ENCODE peak calls at places on chromosomes 16 and 17, in nine cellular contexts. Z is DND-41; G is heart left ventricle; M is endodermal cell; H is effector memory CD4-positive, alpha-beta T cell; Y is pancreas; B is left lung; S is neural progenitor cell; E is osteoblast. C is an unnamed sample.

GRCh38 chr17:6536566-6537065 is 19.7 kb downstream of the PITPNM3 start:
- DNase-seq in M (peak; percentile 27), Y (no peak), E (no peak), Z (no peak), S (no peak), H (no peak), G (no peak), B (no peak), C (no peak)

GRCh38 chr17:80605326-80606066 is 60.9 kb downstream of the RPTOR start:
- DNase-seq in Y (no peak), M (no peak), G (no peak), E (peak; percentile 94), B (no peak), H (no peak), S (no peak), Z (no peak), C (peak; percentile 69)

GRCh38 chr17:80878876-80879722 is 112.5 kb upstream of the CHMP6 start:
- DNase-seq in G (peak; percentile 43), H (no peak), S (no peak), E (peak; percentile 63), Z (no peak), B (peak; percentile 24), M (peak; percentile 46), Y (peak; percentile 7), C (no peak)

GRCh38 chr16:85390511-85391174 is 222.5 kb upstream of the GSE1 start:
- DNase-seq in G (peak; percentile 83), B (peak; percentile 55), Y (peak; percentile 45), E (peak; percentile 100), M (no peak), S (no peak), Z (peak; percentile 16), H (no peak), C (no peak)

GRCh38 chr16:53372942-53373871 is 61.1 kb upstream of the RBL2 start:
- DNase-seq in B (peak; percentile 81), Z (no peak), S (no peak), M (no peak), Y (peak; percentile 81), E (peak; percentile 77), H (peak; percentile 57), G (peak; percentile 69), C (peak; percentile 81)

GRCh38 chr16:3665508-3665907 is 11.0 kb downstream of the DNASE1 start:
- DNase-seq in Y (peak; percentile 9), B (no peak), H (no peak), Z (peak; percentile 32), S (no peak), G (peak; percentile 37), E (no peak), M (no peak), C (peak; percentile 33)

GRCh38 chr16:80121522-80121909 is 419.3 kb upstream of the DYNLRB2 start:
- DNase-seq in Z (no peak), E (no peak), G (no peak), H (no peak), M (no peak), S (no peak), Y (no peak), B (no peak), C (no peak)

GRCh38 chr17:386145-386876 is 33.7 kb upstream of the RPH3AL start:
- DNase-seq in H (peak; percentile 27), M (peak; percentile 97), B (peak; percentile 80), E (peak; percentile 99), S (peak; percentile 93), Z (peak; percentile 63), G (peak; percentile 93), Y (peak; percentile 89), C (peak; percentile 53)

GRCh38 chr17:35944151-35944550 is 638 bp upstream of the LYZL6 start:
- DNase-seq in Y (no peak), B (no peak), G (no peak), E (no peak), H (no peak), S (no peak), Z (no peak), M (no peak), C (no peak)

GRCh38 chr17:21239680-21240374 is 13.4 kb downstream of the NATD1 start:
- DNase-seq in Z (peak; percentile 24), G (peak; percentile 44), E (peak; percentile 94), M (peak; percentile 87), S (peak; percentile 58), Y (no peak), H (no peak), B (no peak), C (no peak)

GRCh38 chr17:29159286-29159860 is 20.8 kb downstream of the MYO18A start:
- DNase-seq in Z (no peak), S (no peak), H (no peak), B (no peak), G (no peak), M (no peak), E (peak; percentile 36), Y (no peak), C (no peak)

GRCh38 chr17:61307905-61308886 is 91.4 kb upstream of the TBX2 start:
- DNase-seq in Z (no peak), S (no peak), H (no peak), E (peak; percentile 93), B (no peak), G (no peak), M (peak; percentile 58), Y (no peak), C (no peak)

GRCh38 chr16:1908983-1909382 is 9.2 kb downstream of the HS3ST6 start:
- DNase-seq in S (peak; percentile 11), H (no peak), Y (no peak), M (no peak), B (no peak), E (peak; percentile 58), Z (no peak), G (no peak), C (no peak)
- H3K27me3 ChIP-seq in S (no peaks in the 10 kb centered on the region), H (peaks cover 5% of the 10 kb centered on the region), Y (no peaks in the 10 kb centered on the region), M (peaks cover 5% of the 10 kb centered on the region), B (peaks cover 70% of the 10 kb centered on the region), E (peaks cover 35% of the 10 kb centered on the region), Z (no peaks in the 10 kb centered on the region), G (peaks cover 46% of the 10 kb centered on the region), C (no peaks in the 10 kb centered on the region)

DNA sequence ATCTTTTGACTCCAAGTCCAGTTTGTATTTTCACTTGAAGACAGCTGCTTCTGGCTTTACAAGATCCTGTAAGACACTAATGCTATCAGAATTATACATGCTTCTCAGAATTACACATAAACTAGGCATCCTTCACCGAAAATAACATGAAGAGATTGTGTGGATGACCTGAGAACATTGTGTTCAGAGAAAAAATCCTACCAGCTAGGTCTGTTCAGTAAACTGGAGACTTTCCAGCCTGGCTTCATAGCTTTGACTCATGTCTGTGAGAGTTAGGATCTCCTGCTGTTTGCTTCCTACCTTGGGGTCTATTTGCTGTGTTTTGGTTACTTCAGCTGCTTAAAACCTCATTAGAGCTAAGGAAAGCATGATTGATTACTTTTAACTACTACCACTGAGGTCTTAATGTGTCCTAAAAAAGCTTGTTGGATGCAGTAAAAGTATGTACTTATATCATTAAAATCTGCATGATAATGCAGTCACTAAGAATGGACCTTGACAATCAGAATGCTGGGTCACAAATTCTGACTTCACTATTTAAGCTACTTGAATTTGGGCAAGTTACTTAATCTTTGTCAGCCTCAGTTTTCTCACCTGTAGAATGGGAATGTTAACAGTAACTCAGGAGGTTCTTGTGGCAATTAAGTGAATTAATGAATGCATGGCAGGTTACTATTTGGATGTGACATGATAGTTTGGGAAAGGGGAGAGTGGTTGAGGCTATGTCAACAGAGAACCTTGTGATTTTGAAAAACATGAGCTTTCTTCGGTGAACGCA is 8.0 kb upstream of the MYH13 start:
- DNase-seq in B (no peak), E (no peak), G (no peak), H (no peak), Y (no peak), Z (no peak), M (no peak), S (no peak), C (no peak)
- H3K4me1 ChIP-seq in B (no peaks in the 10 kb centered on the region), E (no peaks in the 10 kb centered on the region), G (no peaks in the 10 kb centered on the region), H (no peaks in the 10 kb centered on the region), Y (no peaks in the 10 kb centered on the region), Z (no peaks in the 10 kb centered on the region), M (peaks cover 3% of the 10 kb centered on the region), S (peaks cover 9% of the 10 kb centered on the region), C (no peaks in the 10 kb centered on the region)

GRCh38 chr17:49971199-49971847 is 2.3 kb downstream of the DLX4 start:
- DNase-seq in M (peak; percentile 63), E (no peak), G (no peak), Z (no peak), H (no peak), B (no peak), S (no peak), Y (no peak), C (no peak)
- H3K27me3 ChIP-seq in M (peaks cover 100% of the 10 kb centered on the region), E (peaks cover 87% of the 10 kb centered on the region), G (peaks cover 96% of the 10 kb centered on the region), Z (peaks cover 40% of the 10 kb centered on the region), H (peaks cover 60% of the 10 kb centered on the region), B (peaks cover 100% of the 10 kb centered on the region), S (peaks cover 99% of the 10 kb centered on the region), Y (no peaks in the 10 kb centered on the region), C (peaks cover 52% of the 10 kb centered on the region)

DNA sequence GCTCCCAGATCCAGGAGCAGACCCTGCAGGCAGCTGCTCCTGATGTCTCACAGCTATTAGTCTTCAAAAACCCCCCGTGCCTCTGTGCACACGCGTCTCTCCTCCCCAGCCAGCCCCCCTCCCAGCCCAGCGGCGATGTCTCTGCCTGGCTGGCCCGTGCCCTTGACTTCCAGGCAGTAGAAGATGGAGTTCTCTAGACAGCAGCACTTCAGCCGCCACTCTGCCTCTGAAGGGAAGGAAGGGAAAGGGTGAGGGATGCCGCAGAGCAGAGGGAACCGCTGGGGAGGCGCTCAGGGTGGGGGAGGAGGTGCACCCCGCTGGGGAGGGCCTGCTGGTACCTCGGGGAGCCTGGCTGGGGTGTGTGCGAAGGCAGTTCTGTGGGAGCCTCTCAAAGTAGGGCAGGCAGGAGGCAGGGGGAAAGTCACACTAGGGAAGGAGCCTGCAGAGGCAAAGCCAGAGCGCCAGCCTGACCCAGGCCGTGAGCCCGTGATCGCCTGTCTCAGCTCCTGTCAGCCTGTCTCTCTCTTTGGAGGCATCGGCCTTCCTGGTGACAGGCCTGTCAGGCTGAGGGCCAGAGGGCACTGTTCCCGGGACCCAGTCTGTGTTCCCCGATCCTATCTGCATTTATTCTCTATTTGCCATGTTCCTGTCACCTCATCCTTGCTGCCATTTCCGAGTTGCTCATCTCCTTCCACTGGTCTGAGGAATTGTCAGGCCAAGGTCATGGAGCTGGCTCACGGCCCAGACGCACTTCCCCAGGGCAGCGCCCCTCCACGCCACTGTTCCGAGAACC is 4.5 kb downstream of the PRCD start:
- DNase-seq in Y (peak; percentile 27), B (no peak), M (no peak), Z (no peak), H (no peak), S (no peak), G (peak; percentile 83), E (peak; percentile 84), C (no peak)
- H3K4me1 ChIP-seq in Y (peaks cover 25% of the 10 kb centered on the region), B (peaks cover 25% of the 10 kb centered on the region), M (peaks cover 27% of the 10 kb centered on the region), Z (peaks cover 11% of the 10 kb centered on the region), H (peaks cover 10% of the 10 kb centered on the region), S (peaks cover 26% of the 10 kb centered on the region), G (peaks cover 35% of the 10 kb centered on the region), E (peaks cover 24% of the 10 kb centered on the region), C (peaks cover 7% of the 10 kb centered on the region)

GRCh38 chr17:48627625-48628510 is 1.7 kb upstream of the HOXB9 start:
- DNase-seq in E (no peak), Z (no peak), H (no peak), G (no peak), Y (no peak), S (no peak), B (no peak), M (peak; percentile 34), C (no peak)
- H3K27me3 ChIP-seq in E (peaks cover 98% of the 10 kb centered on the region), Z (peaks cover 63% of the 10 kb centered on the region), H (peaks cover 85% of the 10 kb centered on the region), G (peaks cover 100% of the 10 kb centered on the region), Y (peaks cover 16% of the 10 kb centered on the region), S (peaks cover 100% of the 10 kb centered on the region), B (peaks cover 100% of the 10 kb centered on the region), M (peaks cover 100% of the 10 kb centered on the region), C (peaks cover 59% of the 10 kb centered on the region)